ENCODE peak calls at places on chromosomes 11 and 22, in ten cellular contexts. H is transverse colon; F is endodermal cell; L is CD8-positive, alpha-beta T cell; B is heart left ventricle; K is colonic mucosa; J is mesendoderm; G is tibial artery; D is CD8-positive, alpha-beta memory T cell; I is HepG2. Z is an unnamed sample. For H3K4me1, the result is how much of the 10 kb centered on the place peaks cover.

GRCh38 chr22:37189011-37189466 is 992 bp upstream of the C1QTNF6 start:
- DNase-seq in H (no peak), F (peak), L (no peak), B (no peak), K (no peak), J (peak), G (no peak), D (no peak), I (no peak), Z (no peak)

GRCh38 chr11:27876209-27876775 is 176.0 kb upstream of the BDNF start:
- DNase-seq in H (no peak), F (no peak), L (no peak), B (no peak), K (no peak), J (no peak), G (no peak), D (no peak), I (no peak), Z (no peak)

GRCh38 chr11:100687630-100688395 is 725 bp downstream of the ARHGAP42 start:
- DNase-seq in H (peak), F (peak), L (no peak), B (no peak), K (peak), J (peak), G (peak), D (no peak), I (peak), Z (no peak)

GRCh38 chr11:6259638-6260019 is at the start of gene CCKBR:
- DNase-seq in H (peak), F (peak), L (no peak), B (no peak), K (no peak), J (no peak), G (no peak), D (peak), I (no peak), Z (peak)

GRCh38 chr11:61803889-61804647 is 11.4 kb downstream of the FEN1 start:
- DNase-seq in H (no peak), F (no peak), L (no peak), B (no peak), K (no peak), J (no peak), G (no peak), D (no peak), I (no peak), Z (no peak)

GRCh38 chr11:2796508-2797180 is 88.9 kb downstream of the CDKN1C start:
- DNase-seq in H (peak), F (peak), L (no peak), B (peak), K (no peak), J (no peak), G (no peak), D (peak), I (no peak), Z (no peak)

GRCh38 chr22:24554316-24555159 is at the start of gene GUCD1:
- DNase-seq in H (peak), F (peak), L (no peak), B (peak), K (peak), J (peak), G (peak), D (no peak), I (no peak), Z (no peak)

GRCh38 chr11:7533199-7534029 is 19.6 kb downstream of the PPFIBP2 start:
- DNase-seq in H (no peak), F (no peak), L (no peak), B (no peak), K (no peak), J (no peak), G (no peak), D (no peak), I (no peak), Z (no peak)

GRCh38 chr11:15158351-15159015 is 43.8 kb downstream of the INSC start:
- DNase-seq in H (no peak), F (no peak), L (no peak), B (no peak), K (no peak), J (no peak), G (no peak), D (no peak), I (no peak), Z (no peak)

GRCh38 chr22:37175414-37176144 is 12.5 kb downstream of the C1QTNF6 start:
- DNase-seq in H (no peak), F (peak), L (no peak), B (peak), K (no peak), J (no peak), G (peak), D (no peak), I (no peak), Z (no peak)

GRCh38 chr11:37905707-37906417 is 1307.8 kb upstream of the RAG2 start:
- DNase-seq in H (peak), F (no peak), L (no peak), B (no peak), K (no peak), J (no peak), G (no peak), D (no peak), I (no peak), Z (no peak)

GRCh38 chr22:49724030-49724892 is 103.4 kb downstream of the BRD1 start:
- DNase-seq in H (no peak), F (no peak), L (no peak), B (no peak), K (no peak), J (no peak), G (peak), D (no peak), I (no peak), Z (no peak)

GRCh38 chr22:40076702-40077645 is 82.2 kb downstream of the FAM83F start:
- DNase-seq in H (no peak), F (no peak), L (no peak), B (no peak), K (no peak), J (no peak), G (no peak), D (no peak), I (no peak), Z (no peak)

GRCh38 chr11:45877221-45877620 is 8.2 kb upstream of the MAPK8IP1 start:
- DNase-seq in H (no peak), F (no peak), L (no peak), B (no peak), K (no peak), J (no peak), G (no peak), D (no peak), I (no peak), Z (no peak)

GRCh38 chr11:64891880-64892279 is 13.5 kb upstream of the EHD1 start:
- DNase-seq in H (no peak), F (no peak), L (no peak), B (no peak), K (no peak), J (no peak), G (no peak), D (no peak), I (no peak), Z (no peak)
- H3K4me3 ChIP-seq in H (peak), F (no peak), L (no peak), B (no peak), K (peak), J (no peak), G (no peak), D (no peak), I (peak), Z (no peak)

GRCh38 chr11:33703771-33704170 is 3.1 kb upstream of the C11orf91 start:
- DNase-seq in H (no peak), F (no peak), L (no peak), B (no peak), K (no peak), J (no peak), G (no peak), D (no peak), I (no peak), Z (no peak)
- H3K4me1 ChIP-seq in H (under half), F (under half), L (under half), B (half or more), K (under half), J (under half), G (under half), D (under half), I (half or more), Z (under half)

DNA sequence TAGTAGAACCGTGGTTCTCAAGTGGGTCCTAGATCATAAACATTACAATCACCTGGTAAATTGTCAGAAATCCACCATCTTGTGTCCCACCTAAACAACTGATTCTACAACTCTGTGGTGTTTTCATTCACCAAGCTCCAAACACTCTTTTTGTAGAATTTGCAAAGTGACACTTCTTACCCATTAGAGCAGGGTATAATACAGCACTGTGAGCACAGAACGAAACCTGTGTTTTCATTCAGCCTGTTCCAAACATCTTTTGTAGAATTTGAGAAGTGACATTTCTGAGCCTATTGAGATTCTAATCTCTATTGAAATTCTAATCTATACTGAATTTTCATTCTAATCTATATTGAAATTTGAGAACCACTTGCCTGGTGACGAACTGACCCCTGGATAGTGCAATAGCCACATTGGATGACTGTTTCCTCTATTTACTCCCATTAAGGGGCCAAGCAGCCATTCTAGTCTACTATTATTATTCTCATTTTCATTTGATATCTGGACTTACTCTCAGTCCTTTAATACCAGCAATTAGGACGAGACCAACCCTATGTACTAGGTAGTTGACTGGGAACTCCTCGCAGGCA is 616.6 kb downstream of the LRRC4C start:
- DNase-seq in H (no peak), F (no peak), L (no peak), B (no peak), K (no peak), J (no peak), G (no peak), D (no peak), I (no peak), Z (no peak)
- H3K4me3 ChIP-seq in H (no peak), F (no peak), L (no peak), B (no peak), K (no peak), J (no peak), G (no peak), D (no peak), I (no peak), Z (no peak)

GRCh38 chr22:30205281-30206115 is 41.1 kb downstream of the LIF start:
- DNase-seq in H (no peak), F (no peak), L (no peak), B (no peak), K (no peak), J (peak), G (peak), D (no peak), I (peak), Z (no peak)

GRCh38 chr22:30204015-30204741 is 42.4 kb downstream of the LIF start:
- DNase-seq in H (no peak), F (no peak), L (no peak), B (no peak), K (no peak), J (no peak), G (no peak), D (no peak), I (no peak), Z (no peak)

GRCh38 chr22:30202531-30203006 is 44.0 kb downstream of the LIF start:
- DNase-seq in H (peak), F (no peak), L (no peak), B (no peak), K (peak), J (no peak), G (no peak), D (no peak), I (no peak), Z (no peak)

GRCh38 chr22:30206964-30207363 is 39.6 kb downstream of the LIF start:
- DNase-seq in H (no peak), F (peak), L (no peak), B (no peak), K (no peak), J (peak), G (peak), D (no peak), I (peak), Z (no peak)

DNA sequence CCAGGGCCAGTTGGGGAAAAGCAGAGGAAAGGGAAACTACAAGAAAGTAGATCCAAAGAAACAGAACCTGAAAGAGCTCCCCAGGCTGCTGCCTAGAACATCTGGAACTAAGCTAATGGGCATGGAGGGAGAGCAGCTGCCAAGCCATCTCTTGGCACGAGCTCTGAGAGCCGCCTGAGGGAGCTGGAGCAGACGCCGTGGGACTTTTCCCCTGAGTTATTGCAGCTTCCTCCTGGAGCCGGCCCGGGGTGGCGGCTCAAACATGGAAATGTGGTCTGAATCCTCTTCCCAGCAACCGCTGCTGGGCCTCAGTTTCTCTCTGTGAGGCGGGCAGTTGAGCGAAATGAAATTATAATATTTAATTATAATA is 41.8 kb downstream of the LIF start:
- DNase-seq in H (peak), F (no peak), L (no peak), B (no peak), K (no peak), J (no peak), G (peak), D (no peak), I (no peak), Z (no peak)
- H3K4me1 ChIP-seq in H (under half), F (under half), L (under half), B (under half), K (under half), J (under half), G (under half), D (under half), I (under half), Z (under half)

GRCh38 chr22:20211409-20211996 is 56.6 kb downstream of the RTN4R start:
- DNase-seq in H (no peak), F (peak), L (no peak), B (no peak), K (no peak), J (peak), G (no peak), D (no peak), I (no peak), Z (no peak)
- H3K4me3 ChIP-seq in H (no peak), F (no peak), L (no peak), B (no peak), K (no peak), J (no peak), G (no peak), D (no peak), I (no peak), Z (no peak)

GRCh38 chr22:29623059-29623458 is 19.6 kb downstream of the NF2 start:
- DNase-seq in H (no peak), F (no peak), L (no peak), B (no peak), K (no peak), J (no peak), G (no peak), D (no peak), I (no peak), Z (no peak)
- H3K4me1 ChIP-seq in H (under half), F (under half), L (under half), B (half or more), K (under half), J (under half), G (under half), D (under half), I (under half), Z (under half)

GRCh38 chr11:16613401-16614381 is 124.8 kb upstream of the C11orf58 start:
- DNase-seq in H (peak), F (peak), L (no peak), B (peak), K (peak), J (peak), G (peak), D (no peak), I (peak), Z (peak)

GRCh38 chr11:16610738-16611388 is 127.6 kb upstream of the C11orf58 start:
- DNase-seq in H (no peak), F (peak), L (no peak), B (no peak), K (no peak), J (peak), G (no peak), D (no peak), I (no peak), Z (no peak)

GRCh38 chr11:16612234-16612571 is 126.2 kb upstream of the C11orf58 start:
- DNase-seq in H (no peak), F (no peak), L (no peak), B (no peak), K (no peak), J (no peak), G (no peak), D (no peak), I (no peak), Z (no peak)

GRCh38 chr11:16611395-16612233 is 126.8 kb upstream of the C11orf58 start:
- DNase-seq in H (no peak), F (peak), L (no peak), B (no peak), K (no peak), J (peak), G (no peak), D (no peak), I (no peak), Z (no peak)

DNA sequence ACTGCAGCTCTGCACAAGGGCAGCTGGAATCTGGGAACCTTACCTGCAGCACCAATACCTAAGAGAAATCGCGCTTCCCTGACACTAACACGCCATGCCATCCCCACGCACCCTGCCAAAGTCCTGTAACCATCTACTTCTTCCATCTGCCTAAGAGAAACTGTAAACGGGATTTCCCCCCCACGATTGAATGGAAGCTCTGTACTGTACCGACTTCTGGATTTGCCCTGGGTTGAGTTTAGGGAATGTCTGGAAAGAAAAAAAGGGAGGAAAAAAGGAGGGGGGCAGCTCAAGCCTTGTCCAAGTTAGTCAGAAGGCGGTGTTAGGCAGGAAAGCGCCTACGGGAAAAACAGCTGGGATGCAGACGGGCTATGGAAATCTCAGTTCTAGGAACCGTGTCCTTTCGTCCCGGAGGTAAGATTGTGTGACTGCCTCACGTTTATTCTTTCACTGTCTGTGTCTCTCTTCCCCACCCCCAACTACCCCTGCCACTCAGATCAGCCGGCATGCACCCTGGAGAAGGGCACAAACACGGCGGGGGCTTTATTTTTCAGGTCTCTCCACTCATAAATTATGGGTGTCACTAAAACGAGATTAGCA is 125.5 kb upstream of the C11orf58 start:
- DNase-seq in H (no peak), F (peak), L (no peak), B (no peak), K (no peak), J (peak), G (no peak), D (no peak), I (no peak), Z (no peak)
- H3K4me3 ChIP-seq in H (no peak), F (peak), L (peak), B (peak), K (peak), J (no peak), G (peak), D (peak), I (no peak), Z (no peak)

GRCh38 chr22:20944042-20944441 is 23.0 kb upstream of the AIFM3 start:
- DNase-seq in H (no peak), F (no peak), L (no peak), B (no peak), K (no peak), J (no peak), G (no peak), D (no peak), I (no peak), Z (no peak)

GRCh38 chr22:20946080-20946986 is 20.7 kb upstream of the AIFM3 start:
- DNase-seq in H (no peak), F (no peak), L (no peak), B (no peak), K (no peak), J (no peak), G (no peak), D (no peak), I (no peak), Z (no peak)

GRCh38 chr22:20945578-20945934 is 21.5 kb upstream of the AIFM3 start:
- DNase-seq in H (no peak), F (no peak), L (no peak), B (no peak), K (no peak), J (no peak), G (no peak), D (no peak), I (no peak), Z (no peak)

GRCh38 chr22:20940904-20941385 is 23.7 kb downstream of the CRKL start:
- DNase-seq in H (no peak), F (no peak), L (no peak), B (no peak), K (no peak), J (no peak), G (no peak), D (no peak), I (no peak), Z (no peak)

GRCh38 chr22:20943104-20943933 is 23.7 kb upstream of the AIFM3 start:
- DNase-seq in H (no peak), F (no peak), L (no peak), B (no peak), K (no peak), J (no peak), G (no peak), D (no peak), I (no peak), Z (no peak)
- H3K4me1 ChIP-seq in H (under half), F (under half), L (under half), B (under half), K (under half), J (under half), G (half or more), D (under half), I (half or more), Z (under half)

GRCh38 chr11:17148536-17148935 is 59.2 kb downstream of the PIK3C2A start:
- DNase-seq in H (no peak), F (no peak), L (no peak), B (no peak), K (no peak), J (no peak), G (no peak), D (no peak), I (no peak), Z (no peak)
- H3K4me3 ChIP-seq in H (no peak), F (no peak), L (no peak), B (no peak), K (no peak), J (no peak), G (no peak), D (no peak), I (no peak), Z (no peak)